ENCODE peak calls at places on chromosomes 5 and 9, in five cellular contexts. X is astrocyte of the spinal cord, R is cardiac muscle cell, D is colonic mucosa, N is CD14-positive monocyte. O is an unnamed sample.

GRCh38 chr5:154757647-154758406 is 2.6 kb downstream of the LARP1 start:
- DNase-seq in X (no peak), N (no peak), D (no peak), R (peak), O (no peak)

GRCh38 chr5:76546497-76547102 is 76.6 kb downstream of the F2RL2 start:
- DNase-seq in R (no peak), N (no peak), X (no peak), D (no peak), O (no peak)

GRCh38 chr5:9818340-9818845 is 188.2 kb upstream of the TAS2R1 start:
- DNase-seq in N (no peak), X (no peak), R (no peak), D (no peak), O (no peak)

GRCh38 chr9:3751125-3751758 is 225.4 kb upstream of the RFX3 start:
- DNase-seq in N (no peak), D (no peak), X (peak), R (peak), O (no peak)

GRCh38 chr5:157549283-157549629 is 26.3 kb downstream of the ADAM19 start:
- DNase-seq in X (peak), R (no peak), D (no peak), N (no peak), O (no peak)

GRCh38 chr9:6354072-6354686 is 26.0 kb downstream of the TPD52L3 start:
- DNase-seq in N (no peak), D (peak), X (peak), R (peak), O (peak)

GRCh38 chr5:19903611-19904010 is 84.4 kb downstream of the CDH18 start:
- DNase-seq in R (peak), N (no peak), D (no peak), X (no peak), O (no peak)

GRCh38 chr5:72280655-72281069 is 39.4 kb downstream of the MRPS27 start:
- DNase-seq in N (no peak), D (no peak), R (peak), X (peak), O (no peak)

GRCh38 chr9:135130266-135130976 is 43.0 kb downstream of the OLFM1 start:
- DNase-seq in X (no peak), N (no peak), R (no peak), D (peak), O (no peak)

GRCh38 chr5:95022967-95023695 is 261.8 kb downstream of the MCTP1 start:
- DNase-seq in X (peak), N (peak), R (no peak), D (no peak), O (no peak)

GRCh38 chr5:147567917-147568598 is 58.2 kb upstream of the DPYSL3 start:
- DNase-seq in D (no peak), X (peak), R (peak), N (no peak), O (no peak)

GRCh38 chr9:19416143-19416542 is 7.3 kb downstream of the ACER2 start:
- DNase-seq in X (peak), R (peak), D (no peak), N (no peak), O (no peak)

GRCh38 chr9:14198544-14199510 is 115.1 kb downstream of the NFIB start:
- DNase-seq in D (peak), R (peak), N (no peak), X (peak), O (peak)

GRCh38 chr9:117979914-117980313 is 275.7 kb downstream of the TLR4 start:
- DNase-seq in D (no peak), N (no peak), R (no peak), X (no peak), O (no peak)

GRCh38 chr5:172945151-172945550 is 14.1 kb upstream of the RPL26L1 start:
- DNase-seq in R (no peak), X (no peak), N (no peak), D (no peak), O (no peak)

GRCh38 chr5:107806705-107807104 is 136.0 kb upstream of the EFNA5 start:
- DNase-seq in D (no peak), R (peak), X (no peak), N (no peak), O (no peak)

GRCh38 chr9:34124923-34125322 is 1.6 kb downstream of the DCAF12 start:
- DNase-seq in X (no peak), R (peak), N (no peak), D (peak), O (no peak)

GRCh38 chr9:113616716-113617496 is 153.4 kb downstream of the RGS3 start:
- DNase-seq in R (no peak), D (no peak), N (no peak), X (no peak), O (no peak)

GRCh38 chr9:112050544-112051475 is 124.3 kb downstream of the SUSD1 start:
- DNase-seq in D (peak), R (peak), X (peak), N (no peak), O (no peak)

GRCh38 chr5:6602441-6602840 is 30.4 kb downstream of the NSUN2 start:
- DNase-seq in N (no peak), D (no peak), X (no peak), R (no peak), O (no peak)

GRCh38 chr5:65391591-65391990 is 90.1 kb downstream of the ADAMTS6 start:
- DNase-seq in X (no peak), N (no peak), R (peak), D (no peak), O (no peak)

GRCh38 chr5:126552614-126553013 is 42.4 kb downstream of the ALDH7A1 start:
- DNase-seq in R (no peak), X (no peak), D (no peak), N (no peak), O (no peak)

GRCh38 chr9:68446836-68447235 is 90.4 kb downstream of the PGM5 start:
- DNase-seq in X (no peak), R (no peak), N (no peak), D (peak), O (no peak)

GRCh38 chr5:112174959-112175594 is 244.0 kb downstream of the EPB41L4A start:
- DNase-seq in X (peak), D (peak), N (no peak), R (peak), O (peak)

GRCh38 chr5:55601209-55601618 is 66.5 kb upstream of the PLPP1 start:
- DNase-seq in D (peak), R (peak), N (no peak), X (peak), O (peak)

GRCh38 chr9:90023861-90024260 is 419.0 kb downstream of the GADD45G start:
- DNase-seq in N (no peak), R (no peak), D (no peak), X (no peak), O (no peak)

GRCh38 chr9:90021216-90021906 is 416.5 kb downstream of the GADD45G start:
- DNase-seq in D (no peak), R (no peak), N (no peak), X (no peak), O (no peak)

GRCh38 chr9:90024419-90024818 is 419.6 kb downstream of the GADD45G start:
- DNase-seq in N (no peak), X (no peak), R (no peak), D (no peak), O (no peak)

GRCh38 chr9:90020277-90020871 is 415.6 kb downstream of the GADD45G start:
- DNase-seq in N (no peak), D (no peak), X (no peak), R (no peak), O (no peak)

GRCh38 chr9:90022474-90022873 is 417.7 kb downstream of the GADD45G start:
- DNase-seq in D (no peak), N (no peak), X (no peak), R (no peak), O (no peak)
- TF ChIP-seq CTCF in D (no peak), N (no peak), X (no peak), R (no peak), O (no peak)

GRCh38 chr9:105690742-105691141 is 3.6 kb upstream of the TMEM38B start:
- DNase-seq in X (no peak), D (no peak), N (no peak), R (peak), O (no peak)
- TF ChIP-seq CTCF in X (peak), D (peak), N (peak), R (peak), O (peak)

GRCh38 chr9:96453625-96454024 is 3.7 kb downstream of the HABP4 start:
- DNase-seq in D (no peak), X (peak), R (peak), N (no peak), O (peak)
- TF ChIP-seq CTCF in D (no peak), X (peak), R (peak), N (no peak), O (peak)

DNA sequence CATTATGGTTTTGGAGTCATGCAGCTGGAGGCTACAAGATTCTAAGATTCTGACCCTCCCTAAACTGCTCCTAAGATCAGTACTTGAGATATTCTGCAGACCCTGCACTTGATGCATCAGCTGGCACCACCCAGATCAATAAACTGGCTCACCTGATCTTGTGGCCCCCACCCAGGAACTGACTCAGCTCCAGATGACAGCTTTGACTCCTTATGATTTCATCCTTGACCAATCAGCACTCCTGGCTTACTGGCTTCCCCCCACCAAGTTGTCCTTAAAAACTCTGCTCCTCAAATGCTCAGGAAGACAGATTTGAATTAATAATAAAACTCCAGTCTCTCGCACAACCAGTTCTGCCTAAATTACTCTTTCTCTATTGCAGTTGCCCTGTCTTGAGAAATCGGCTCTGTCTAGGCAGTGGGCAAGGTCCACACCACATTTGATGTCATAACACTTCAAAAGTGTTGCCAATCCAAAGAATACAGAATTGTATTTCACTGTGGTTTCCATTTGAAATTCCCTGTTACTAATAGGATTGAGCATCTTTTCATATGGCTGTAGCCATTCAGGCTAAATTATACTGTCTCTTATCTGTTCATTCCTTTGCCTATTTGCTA is 14.8 kb upstream of the SLC30A5 start:
- DNase-seq in X (no peak), N (no peak), R (no peak), D (no peak), O (no peak)
- TF ChIP-seq CTCF in X (no peak), N (no peak), R (no peak), D (no peak), O (no peak)

GRCh38 chr9:133030317-133031129 is at the start of gene GTF3C5:
- DNase-seq in N (peak), D (peak), X (peak), R (peak), O (peak)
- TF ChIP-seq CTCF in N (no peak), D (no peak), X (no peak), R (no peak), O (no peak)